ENCODE peak calls at places on chromosomes 7 and 10, in six cellular contexts. D is glomerular endothelial cell, H is RWPE1, F is AG09309, W is fibroblast of mammary gland, Q is PC-3. X is an unnamed sample.

GRCh38 chr10:110336111-110336721 is 31.5 kb upstream of the SMNDC1 start:
- DNase-seq in D (no peak), H (peak), F (peak), W (peak), Q (peak), X (peak)

GRCh38 chr7:55247466-55247865 is 117.7 kb upstream of the LANCL2 start:
- DNase-seq in D (no peak), H (no peak), F (no peak), W (no peak), Q (peak), X (no peak)

GRCh38 chr10:104104926-104105325 is 17.0 kb upstream of the SFR1 start:
- DNase-seq in D (no peak), H (no peak), F (no peak), W (peak), Q (peak), X (no peak)

GRCh38 chr10:77091745-77092144 is 545.9 kb downstream of the KCNMA1 start:
- DNase-seq in D (no peak), H (no peak), F (no peak), W (no peak), Q (no peak), X (no peak)

GRCh38 chr10:75616076-75616475 is 184.7 kb downstream of the LRMDA start:
- DNase-seq in D (no peak), H (no peak), F (no peak), W (no peak), Q (no peak), X (no peak)

GRCh38 chr7:30938435-30939316 is 25.1 kb upstream of the GHRHR start:
- DNase-seq in D (peak), H (peak), F (no peak), W (peak), Q (peak), X (peak)

GRCh38 chr7:71131256-71131752 is 640 bp upstream of the GALNT17 start:
- DNase-seq in D (no peak), H (no peak), F (no peak), W (no peak), Q (no peak), X (no peak)

GRCh38 chr7:130486114-130486962 is 5.5 kb upstream of the MEST start:
- DNase-seq in D (no peak), H (peak), F (no peak), W (no peak), Q (peak), X (peak)

GRCh38 chr10:25417611-25418010 is 242.8 kb downstream of the GPR158 start:
- DNase-seq in D (no peak), H (no peak), F (no peak), W (no peak), Q (no peak), X (no peak)

GRCh38 chr7:54615545-54615944 is 73.4 kb downstream of the VSTM2A start:
- DNase-seq in D (no peak), H (peak), F (no peak), W (no peak), Q (peak), X (no peak)

GRCh38 chr7:12584940-12585339 is 14.4 kb downstream of the SCIN start:
- DNase-seq in D (no peak), H (no peak), F (no peak), W (no peak), Q (no peak), X (no peak)

GRCh38 chr7:92730808-92731207 is 105.6 kb downstream of the CDK6 start:
- DNase-seq in D (no peak), H (no peak), F (no peak), W (peak), Q (peak), X (no peak)

GRCh38 chr7:116543664-116544063 is 18.8 kb downstream of the CAV1 start:
- DNase-seq in D (no peak), H (no peak), F (no peak), W (peak), Q (peak), X (peak)

GRCh38 chr7:83365746-83366145 is 203.1 kb upstream of the PCLO start:
- DNase-seq in D (no peak), H (no peak), F (no peak), W (peak), Q (peak), X (peak)

GRCh38 chr10:48923763-48924162 is 15.9 kb downstream of the LRRC18 start:
- DNase-seq in D (no peak), H (no peak), F (no peak), W (no peak), Q (no peak), X (no peak)

GRCh38 chr10:24851595-24851994 is 100.8 kb downstream of the PRTFDC1 start:
- DNase-seq in D (peak), H (no peak), F (no peak), W (no peak), Q (no peak), X (no peak)

GRCh38 chr7:26197153-26198115 is 3.1 kb downstream of the HNRNPA2B1 start:
- DNase-seq in D (no peak), H (no peak), F (no peak), W (no peak), Q (no peak), X (peak)

GRCh38 chr10:59324597-59324996 is 37.8 kb downstream of the FAM13C start:
- DNase-seq in D (no peak), H (no peak), F (no peak), W (no peak), Q (no peak), X (no peak)

GRCh38 chr7:105916603-105917002 is 40.2 kb upstream of the ATXN7L1 start:
- DNase-seq in D (no peak), H (peak), F (no peak), W (peak), Q (peak), X (no peak)

GRCh38 chr10:58457761-58458616 is 54.7 kb upstream of the BICC1 start:
- DNase-seq in D (no peak), H (no peak), F (peak), W (peak), Q (no peak), X (no peak)

GRCh38 chr10:77669892-77670291 is 32.3 kb upstream of the KCNMA1 start:
- DNase-seq in D (no peak), H (no peak), F (no peak), W (peak), Q (peak), X (no peak)

GRCh38 chr10:121633056-121633455 is 34.8 kb upstream of the FGFR2 start:
- DNase-seq in D (no peak), H (no peak), F (no peak), W (no peak), Q (no peak), X (no peak)

GRCh38 chr7:95684037-95684436 is 87.7 kb upstream of the PDK4 start:
- DNase-seq in D (peak), H (no peak), F (no peak), W (peak), Q (peak), X (peak)

GRCh38 chr7:55254596-55255500 is 110.3 kb upstream of the LANCL2 start:
- DNase-seq in D (no peak), H (peak), F (peak), W (peak), Q (peak), X (peak)

GRCh38 chr10:57049096-57049495 is 688.0 kb upstream of the ZWINT start:
- DNase-seq in D (no peak), H (no peak), F (no peak), W (no peak), Q (no peak), X (no peak)

GRCh38 chr7:141113131-141113530 is 39.3 kb downstream of the TMEM178B start:
- DNase-seq in D (no peak), H (no peak), F (no peak), W (no peak), Q (no peak), X (no peak)

GRCh38 chr10:61978965-61979364 is 77.5 kb downstream of the ARID5B start:
- DNase-seq in D (no peak), H (no peak), F (no peak), W (no peak), Q (peak), X (no peak)

GRCh38 chr10:79299397-79300370 is 47.6 kb upstream of the PPIF start:
- DNase-seq in D (no peak), H (peak), F (peak), W (peak), Q (peak), X (no peak)

GRCh38 chr7:14085901-14086300 is 96.4 kb upstream of the ETV1 start:
- DNase-seq in D (no peak), H (no peak), F (no peak), W (peak), Q (no peak), X (no peak)

GRCh38 chr7:157408258-157409101 is 71.7 kb downstream of the DNAJB6 start:
- DNase-seq in D (no peak), H (no peak), F (no peak), W (no peak), Q (no peak), X (no peak)

GRCh38 chr7:94060772-94061171 is 56.6 kb upstream of the BET1 start:
- DNase-seq in D (no peak), H (no peak), F (no peak), W (peak), Q (peak), X (peak)

GRCh38 chr10:131260031-131260430 is 51.5 kb downstream of the TCERG1L start:
- DNase-seq in D (no peak), H (no peak), F (no peak), W (no peak), Q (no peak), X (no peak)

GRCh38 chr10:65194131-65194530 is 1672.9 kb downstream of the REEP3 start:
- DNase-seq in D (no peak), H (peak), F (no peak), W (no peak), Q (peak), X (peak)

GRCh38 chr10:86003201-86003621 is 363.4 kb downstream of the GRID1 start:
- DNase-seq in D (no peak), H (no peak), F (no peak), W (no peak), Q (no peak), X (no peak)

GRCh38 chr10:62379394-62379793 is 5.2 kb downstream of the ZNF365 start:
- DNase-seq in D (no peak), H (no peak), F (no peak), W (no peak), Q (no peak), X (no peak)

GRCh38 chr7:100503350-100503735 is 19.6 kb downstream of the NYAP1 start:
- DNase-seq in D (no peak), H (peak), F (no peak), W (peak), Q (no peak), X (no peak)

X was measured in RKO.